ENCODE peak calls at places on chromosomes 12 and 14, in six cellular contexts. N is dorsolateral prefrontal cortex, X is heart right ventricle, I is IMR-90, T is right lobe of liver, M is neural crest cell. Q is an unnamed sample.

GRCh38 chr12:56629459-56630179 is 507 bp downstream of the BAZ2A start:
- DNase-seq in N (peak), X (peak), I (no peak), T (peak), M (no peak), Q (peak)

GRCh38 chr12:62469704-62470103 is 3.1 kb downstream of the MON2 start:
- DNase-seq in N (no peak), X (no peak), I (no peak), T (no peak), M (no peak), Q (no peak)

GRCh38 chr12:1252758-1253157 is 261.7 kb downstream of the ERC1 start:
- DNase-seq in N (no peak), X (no peak), I (no peak), T (no peak), M (no peak), Q (no peak)

GRCh38 chr12:26090853-26091510 is 33.9 kb downstream of the BHLHE41 start:
- DNase-seq in N (no peak), X (no peak), I (peak), T (no peak), M (no peak), Q (no peak)

GRCh38 chr12:21551811-21552469 is 25.8 kb downstream of the SPX start:
- DNase-seq in N (no peak), X (no peak), I (no peak), T (no peak), M (no peak), Q (no peak)

GRCh38 chr12:82479511-82479910 is 121.2 kb downstream of the METTL25 start:
- DNase-seq in N (no peak), X (no peak), I (peak), T (no peak), M (no peak), Q (no peak)

GRCh38 chr12:48969160-48969771 is 2.3 kb downstream of the WNT10B start:
- DNase-seq in N (no peak), X (no peak), I (no peak), T (no peak), M (no peak), Q (no peak)

GRCh38 chr12:109710747-109711595 is 2.7 kb upstream of the FAM222A start:
- DNase-seq in N (no peak), X (no peak), I (peak), T (no peak), M (peak), Q (no peak)

GRCh38 chr12:11838403-11838802 is 188.9 kb downstream of the ETV6 start:
- DNase-seq in N (no peak), X (no peak), I (no peak), T (no peak), M (no peak), Q (no peak)

GRCh38 chr12:46402861-46403731 is 30.5 kb upstream of the SLC38A2 start:
- DNase-seq in N (no peak), X (no peak), I (peak), T (no peak), M (no peak), Q (no peak)

GRCh38 chr12:12985817-12986408 is 14.2 kb downstream of the HEBP1 start:
- DNase-seq in N (no peak), X (no peak), I (peak), T (no peak), M (no peak), Q (peak)

GRCh38 chr14:55138091-55138490 is 9.0 kb downstream of the LGALS3 start:
- DNase-seq in N (no peak), X (no peak), I (no peak), T (no peak), M (no peak), Q (no peak)

GRCh38 chr14:55139152-55139551 is 10.1 kb downstream of the LGALS3 start:
- DNase-seq in N (no peak), X (no peak), I (no peak), T (no peak), M (no peak), Q (no peak)

GRCh38 chr14:55139696-55140509 is 10.9 kb downstream of the LGALS3 start:
- DNase-seq in N (no peak), X (no peak), I (no peak), T (no peak), M (no peak), Q (no peak)

GRCh38 chr14:55136241-55136640 is 7.2 kb downstream of the LGALS3 start:
- DNase-seq in N (no peak), X (no peak), I (peak), T (no peak), M (no peak), Q (no peak)

DNA sequence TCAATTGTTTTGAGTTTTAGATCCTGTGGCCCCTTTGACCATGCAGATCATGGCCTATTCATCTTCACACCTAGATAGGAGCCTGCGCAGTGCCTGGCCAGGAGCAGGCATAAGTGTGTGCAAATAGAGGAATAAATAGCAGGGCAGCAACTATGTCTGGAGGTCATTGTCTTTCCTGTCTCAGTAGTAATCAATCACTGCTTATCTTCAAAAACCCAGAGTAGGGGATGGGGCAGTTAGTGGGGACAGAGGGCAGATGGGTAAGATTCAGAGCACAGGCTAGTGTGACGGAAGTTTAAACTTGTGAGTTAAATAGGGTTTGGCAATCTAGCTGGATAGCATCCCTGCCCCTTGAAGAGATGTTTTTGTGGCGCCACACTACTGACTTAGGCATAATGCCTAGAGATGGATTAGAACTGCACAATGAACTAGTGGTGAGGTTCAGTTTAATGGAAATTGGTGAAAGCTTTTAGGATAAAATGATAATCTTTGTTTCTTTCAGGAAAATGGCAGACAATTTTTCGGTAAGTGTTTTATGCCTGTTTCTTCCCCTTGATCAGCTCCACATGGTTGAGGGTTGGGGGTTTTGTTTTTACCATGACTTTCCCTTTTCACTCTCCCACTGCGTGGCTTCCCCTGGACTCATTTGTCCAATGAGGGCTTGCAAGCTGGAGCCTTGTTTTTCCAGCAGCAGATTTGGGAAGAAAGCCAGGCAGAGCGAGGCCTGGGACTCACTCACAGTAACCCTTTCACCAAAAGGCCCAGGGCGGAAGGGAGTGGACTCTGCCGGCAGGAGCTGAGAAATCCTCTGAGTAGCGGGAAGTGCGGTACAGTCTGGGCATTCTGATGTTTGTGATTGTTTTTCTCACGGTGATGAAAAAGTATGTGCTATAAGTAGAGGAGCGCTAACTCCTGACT is 8.1 kb downstream of the LGALS3 start:
- DNase-seq in N (peak), X (peak), I (peak), T (no peak), M (no peak), Q (no peak)
- TF ChIP-seq CTCF in N (peak), X (no peak), I (peak), T (no peak), M (no peak), Q (no peak)

DNA sequence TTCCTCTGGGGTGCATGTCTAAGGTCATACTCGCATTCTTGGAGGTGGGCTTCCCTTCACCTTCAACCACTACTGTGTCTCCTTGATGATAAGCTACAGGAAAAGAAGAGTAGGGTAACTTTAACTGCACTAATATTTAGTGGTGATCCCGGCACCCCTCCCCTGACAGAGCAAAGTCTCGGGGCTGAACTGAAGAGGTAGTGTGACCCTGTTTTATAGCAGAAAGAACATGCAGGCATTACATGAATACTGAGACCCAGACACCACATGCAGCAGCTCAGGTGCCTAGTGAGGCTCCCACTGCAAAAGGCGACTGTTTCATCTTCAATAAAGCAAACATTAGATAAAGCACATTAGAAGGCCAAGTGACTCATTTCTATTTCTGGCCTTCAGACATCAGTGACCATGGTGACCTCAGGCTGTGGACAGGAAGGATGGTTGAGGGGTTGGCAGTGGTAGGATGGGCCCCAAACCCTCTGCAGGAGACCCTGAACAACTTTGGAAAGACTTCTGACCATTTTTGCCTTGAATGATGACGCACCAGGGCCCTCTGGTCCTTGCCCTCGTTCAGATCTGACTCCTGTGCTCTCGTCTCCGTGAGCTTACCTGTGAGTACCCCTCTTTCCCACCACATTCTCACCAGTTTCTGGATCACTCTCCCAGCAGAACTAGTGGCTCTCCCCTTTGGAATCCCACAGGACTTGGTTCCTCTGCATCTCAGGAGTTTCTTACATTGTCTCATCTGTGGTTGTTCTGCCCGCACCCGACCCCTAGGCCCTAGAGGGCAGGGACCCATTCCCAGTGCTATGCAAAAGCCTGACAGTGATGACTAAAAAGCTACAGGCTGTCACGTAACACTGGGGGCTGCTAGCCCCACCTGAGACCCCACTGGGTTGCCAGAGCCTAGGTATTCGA is 23.8 kb upstream of the JPH4 start:
- DNase-seq in N (no peak), X (no peak), I (no peak), T (no peak), M (no peak), Q (no peak)
- TF ChIP-seq CTCF in N (no peak), X (no peak), I (no peak), T (no peak), M (no peak), Q (no peak)

DNA sequence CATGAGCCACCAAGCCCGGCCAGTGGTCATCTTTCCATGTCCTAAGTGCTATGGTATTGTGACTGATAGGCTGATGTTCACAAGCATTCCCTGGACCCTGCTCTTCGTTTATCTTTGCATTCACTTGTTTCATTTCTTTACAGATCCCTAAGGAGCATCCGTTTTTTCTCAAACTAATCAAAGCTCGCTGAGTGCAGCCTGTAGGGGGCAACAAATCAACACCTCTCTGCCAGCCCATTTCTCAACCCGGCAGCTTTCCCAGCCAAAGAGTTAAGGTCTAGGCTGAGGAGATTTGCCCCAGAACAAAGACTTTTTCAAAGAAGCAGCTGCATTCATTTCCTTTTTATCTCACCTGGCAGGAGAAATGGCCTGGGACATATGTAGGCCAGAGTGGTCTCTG is 12.1 kb downstream of the SIRT4 start:
- DNase-seq in N (no peak), X (no peak), I (no peak), T (no peak), M (no peak), Q (no peak)
- TF ChIP-seq CTCF in N (no peak), X (peak), I (peak), T (peak), M (peak), Q (no peak)

GRCh38 chr12:115983226-115983798 is 294.2 kb downstream of the MED13L start:
- DNase-seq in N (no peak), X (no peak), I (no peak), T (no peak), M (no peak), Q (no peak)
- TF ChIP-seq CTCF in N (no peak), X (peak), I (peak), T (peak), M (peak), Q (no peak)

GRCh38 chr12:97312570-97313135 is 150.0 kb upstream of the RMST start:
- DNase-seq in N (no peak), X (no peak), I (no peak), T (no peak), M (no peak), Q (no peak)
- TF ChIP-seq CTCF in N (no peak), X (no peak), I (no peak), T (no peak), M (peak), Q (no peak)

GRCh38 chr14:104094709-104095425 is 9.4 kb downstream of the ASPG start:
- DNase-seq in N (peak), X (peak), I (no peak), T (peak), M (peak), Q (peak)

GRCh38 chr14:104098272-104099095 is 13.0 kb downstream of the ASPG start:
- DNase-seq in N (no peak), X (no peak), I (no peak), T (peak), M (no peak), Q (peak)

GRCh38 chr14:104096318-104096717 is 10.8 kb downstream of the ASPG start:
- DNase-seq in N (no peak), X (peak), I (no peak), T (no peak), M (no peak), Q (peak)

GRCh38 chr14:104095426-104096310 is 10.2 kb downstream of the ASPG start:
- DNase-seq in N (no peak), X (peak), I (no peak), T (no peak), M (no peak), Q (peak)

GRCh38 chr14:104096751-104097700 is 11.5 kb downstream of the ASPG start:
- DNase-seq in N (no peak), X (peak), I (no peak), T (no peak), M (no peak), Q (peak)
- TF ChIP-seq CTCF in N (no peak), X (no peak), I (no peak), T (no peak), M (no peak), Q (no peak)

GRCh38 chr12:6567824-6568617 is at the start of gene NOP2:
- DNase-seq in N (peak), X (peak), I (peak), T (peak), M (peak), Q (peak)
- TF ChIP-seq CTCF in N (no peak), X (peak), I (no peak), T (no peak), M (no peak), Q (no peak)

GRCh38 chr14:44897041-44897843 is 64.5 kb downstream of the KLHL28 start:
- DNase-seq in N (peak), X (peak), I (peak), T (peak), M (peak), Q (peak)

GRCh38 chr14:44895716-44896115 is 66.0 kb downstream of the KLHL28 start:
- DNase-seq in N (no peak), X (no peak), I (peak), T (no peak), M (no peak), Q (no peak)

GRCh38 chr14:44897844-44898151 is 63.9 kb downstream of the KLHL28 start:
- DNase-seq in N (no peak), X (no peak), I (peak), T (no peak), M (no peak), Q (no peak)

GRCh38 chr14:44896275-44897040 is 65.3 kb downstream of the KLHL28 start:
- DNase-seq in N (no peak), X (no peak), I (no peak), T (no peak), M (no peak), Q (no peak)

DNA sequence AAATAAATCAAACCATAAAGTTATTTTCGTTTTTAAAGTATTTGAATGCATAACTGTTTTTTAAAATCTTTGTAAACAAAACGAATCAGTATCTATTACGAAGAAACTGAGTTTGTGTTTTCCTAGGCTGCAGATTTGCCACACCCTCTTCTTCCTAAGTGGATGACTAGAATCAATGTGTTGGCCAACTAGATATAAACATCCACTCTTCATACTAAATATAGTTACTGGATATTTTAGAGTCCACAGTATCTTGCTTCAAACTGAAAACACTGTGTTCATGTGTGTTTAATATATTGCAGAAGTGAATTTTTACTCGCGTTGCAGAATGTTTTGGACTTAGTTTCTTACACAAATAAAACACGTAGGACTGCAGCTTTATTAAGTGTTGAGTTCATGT is 63.2 kb downstream of the KLHL28 start:
- DNase-seq in N (no peak), X (no peak), I (peak), T (no peak), M (no peak), Q (no peak)
- TF ChIP-seq CTCF in N (no peak), X (no peak), I (no peak), T (no peak), M (no peak), Q (no peak)

GRCh38 chr12:79125358-79125757 is 260.8 kb downstream of the SYT1 start:
- DNase-seq in N (no peak), X (no peak), I (no peak), T (no peak), M (no peak), Q (no peak)
- TF ChIP-seq CTCF in N (no peak), X (no peak), I (no peak), T (no peak), M (no peak), Q (no peak)

GRCh38 chr12:53599579-53599978 is 26.6 kb downstream of the ATF7 start:
- DNase-seq in N (no peak), X (no peak), I (no peak), T (no peak), M (no peak), Q (no peak)
- TF ChIP-seq CTCF in N (peak), X (peak), I (peak), T (peak), M (peak), Q (no peak)

Q was measured in mucosa of descending colon.